ENCODE peak calls at places on chromosome 13, in ten cellular contexts. One of them, this sample, is unnamed.

GRCh38 chr13:19984430-19985218 is 26.1 kb downstream of the ZMYM2 start:
- DNase-seq in ecto neural progenitor cell: no peak
- DNase-seq in NB4: peak; percentile 64
- DNase-seq in CD4-positive, alpha-beta T cell: no peak
- DNase-seq in activated naive CD4-positive, alpha-beta T cell treated with anti-CD3 and anti-CD28 coated beads, Interleukin-2, amount 10 ng/mL, durations not matched to agents 7 days and 5 days: no peak
- DNase-seq in astrocyte: peak; percentile 35
- DNase-seq in activated CD4-positive, CD25-positive, alpha-beta regulatory T cell treated with anti-CD3 and anti-CD28 coated beads, Interleukin-2, amount 50 U/mL, for 16 hours: no peak
- DNase-seq in choroid plexus epithelial cell: peak; percentile 81
- DNase-seq in SW 1271: no peak
- DNase-seq in T-helper 2 cell: peak; percentile 2
- DNase-seq in this sample: peak; percentile 73

GRCh38 chr13:35210234-35210633 is 266.3 kb downstream of the MAB21L1 start:
- DNase-seq in ecto neural progenitor cell: no peak
- DNase-seq in NB4: no peak
- DNase-seq in CD4-positive, alpha-beta T cell: no peak
- DNase-seq in activated naive CD4-positive, alpha-beta T cell treated with anti-CD3 and anti-CD28 coated beads, Interleukin-2, amount 10 ng/mL, durations not matched to agents 7 days and 5 days: no peak
- DNase-seq in astrocyte: no peak
- DNase-seq in activated CD4-positive, CD25-positive, alpha-beta regulatory T cell treated with anti-CD3 and anti-CD28 coated beads, Interleukin-2, amount 50 U/mL, for 16 hours: no peak
- DNase-seq in choroid plexus epithelial cell: peak; percentile 33
- DNase-seq in SW 1271: no peak
- DNase-seq in T-helper 2 cell: no peak
- DNase-seq in this sample: peak; percentile 35

GRCh38 chr13:90594694-90595093 is 752.8 kb upstream of the MIR17HG start:
- DNase-seq in ecto neural progenitor cell: no peak
- DNase-seq in NB4: no peak
- DNase-seq in CD4-positive, alpha-beta T cell: no peak
- DNase-seq in activated naive CD4-positive, alpha-beta T cell treated with anti-CD3 and anti-CD28 coated beads, Interleukin-2, amount 10 ng/mL, durations not matched to agents 7 days and 5 days: no peak
- DNase-seq in astrocyte: peak; percentile 41
- DNase-seq in activated CD4-positive, CD25-positive, alpha-beta regulatory T cell treated with anti-CD3 and anti-CD28 coated beads, Interleukin-2, amount 50 U/mL, for 16 hours: no peak
- DNase-seq in choroid plexus epithelial cell: peak; percentile 71
- DNase-seq in SW 1271: no peak
- DNase-seq in T-helper 2 cell: no peak
- DNase-seq in this sample: peak; percentile 51

GRCh38 chr13:21478881-21479808 is 20.0 kb upstream of the ZDHHC20 start:
- DNase-seq in ecto neural progenitor cell: no peak
- DNase-seq in NB4: peak; percentile 83
- DNase-seq in CD4-positive, alpha-beta T cell: peak; percentile 32
- DNase-seq in activated naive CD4-positive, alpha-beta T cell treated with anti-CD3 and anti-CD28 coated beads, Interleukin-2, amount 10 ng/mL, durations not matched to agents 7 days and 5 days: peak; percentile 68
- DNase-seq in astrocyte: peak; percentile 53
- DNase-seq in activated CD4-positive, CD25-positive, alpha-beta regulatory T cell treated with anti-CD3 and anti-CD28 coated beads, Interleukin-2, amount 50 U/mL, for 16 hours: peak; percentile 36
- DNase-seq in choroid plexus epithelial cell: peak; percentile 88
- DNase-seq in SW 1271: no peak
- DNase-seq in T-helper 2 cell: peak; percentile 36
- DNase-seq in this sample: peak; percentile 88

GRCh38 chr13:102369303-102369702 is 32.5 kb downstream of the FGF14 start:
- DNase-seq in ecto neural progenitor cell: no peak
- DNase-seq in NB4: peak; percentile 9
- DNase-seq in CD4-positive, alpha-beta T cell: no peak
- DNase-seq in activated naive CD4-positive, alpha-beta T cell treated with anti-CD3 and anti-CD28 coated beads, Interleukin-2, amount 10 ng/mL, durations not matched to agents 7 days and 5 days: no peak
- DNase-seq in astrocyte: no peak
- DNase-seq in activated CD4-positive, CD25-positive, alpha-beta regulatory T cell treated with anti-CD3 and anti-CD28 coated beads, Interleukin-2, amount 50 U/mL, for 16 hours: no peak
- DNase-seq in choroid plexus epithelial cell: peak; percentile 2
- DNase-seq in SW 1271: no peak
- DNase-seq in T-helper 2 cell: no peak
- DNase-seq in this sample: peak; percentile 2

GRCh38 chr13:23987331-23987730 is 90.0 kb upstream of the C1QTNF9B start:
- DNase-seq in ecto neural progenitor cell: no peak
- DNase-seq in NB4: no peak
- DNase-seq in CD4-positive, alpha-beta T cell: no peak
- DNase-seq in activated naive CD4-positive, alpha-beta T cell treated with anti-CD3 and anti-CD28 coated beads, Interleukin-2, amount 10 ng/mL, durations not matched to agents 7 days and 5 days: no peak
- DNase-seq in astrocyte: peak; percentile 56
- DNase-seq in activated CD4-positive, CD25-positive, alpha-beta regulatory T cell treated with anti-CD3 and anti-CD28 coated beads, Interleukin-2, amount 50 U/mL, for 16 hours: no peak
- DNase-seq in choroid plexus epithelial cell: peak; percentile 76
- DNase-seq in SW 1271: no peak
- DNase-seq in T-helper 2 cell: no peak
- DNase-seq in this sample: peak; percentile 61

GRCh38 chr13:25860862-25861261 is 191.0 kb downstream of the SHISA2 start:
- DNase-seq in ecto neural progenitor cell: no peak
- DNase-seq in NB4: no peak
- DNase-seq in CD4-positive, alpha-beta T cell: no peak
- DNase-seq in activated naive CD4-positive, alpha-beta T cell treated with anti-CD3 and anti-CD28 coated beads, Interleukin-2, amount 10 ng/mL, durations not matched to agents 7 days and 5 days: no peak
- DNase-seq in astrocyte: peak; percentile 81
- DNase-seq in activated CD4-positive, CD25-positive, alpha-beta regulatory T cell treated with anti-CD3 and anti-CD28 coated beads, Interleukin-2, amount 50 U/mL, for 16 hours: no peak
- DNase-seq in choroid plexus epithelial cell: peak; percentile 87
- DNase-seq in SW 1271: no peak
- DNase-seq in T-helper 2 cell: no peak
- DNase-seq in this sample: peak; percentile 16

GRCh38 chr13:29905845-29906244 is 55.4 kb upstream of the UBL3 start:
- DNase-seq in ecto neural progenitor cell: no peak
- DNase-seq in NB4: peak; percentile 86
- DNase-seq in CD4-positive, alpha-beta T cell: no peak
- DNase-seq in activated naive CD4-positive, alpha-beta T cell treated with anti-CD3 and anti-CD28 coated beads, Interleukin-2, amount 10 ng/mL, durations not matched to agents 7 days and 5 days: no peak
- DNase-seq in astrocyte: peak; percentile 66
- DNase-seq in activated CD4-positive, CD25-positive, alpha-beta regulatory T cell treated with anti-CD3 and anti-CD28 coated beads, Interleukin-2, amount 50 U/mL, for 16 hours: no peak
- DNase-seq in choroid plexus epithelial cell: peak; percentile 77
- DNase-seq in SW 1271: no peak
- DNase-seq in T-helper 2 cell: no peak
- DNase-seq in this sample: peak; percentile 76

GRCh38 chr13:34085199-34085598 is 267.2 kb downstream of the RFC3 start:
- DNase-seq in ecto neural progenitor cell: no peak
- DNase-seq in NB4: no peak
- DNase-seq in CD4-positive, alpha-beta T cell: no peak
- DNase-seq in activated naive CD4-positive, alpha-beta T cell treated with anti-CD3 and anti-CD28 coated beads, Interleukin-2, amount 10 ng/mL, durations not matched to agents 7 days and 5 days: no peak
- DNase-seq in astrocyte: no peak
- DNase-seq in activated CD4-positive, CD25-positive, alpha-beta regulatory T cell treated with anti-CD3 and anti-CD28 coated beads, Interleukin-2, amount 50 U/mL, for 16 hours: no peak
- DNase-seq in choroid plexus epithelial cell: no peak
- DNase-seq in SW 1271: no peak
- DNase-seq in T-helper 2 cell: no peak
- DNase-seq in this sample: no peak

GRCh38 chr13:28301839-28302238 is 163.5 kb downstream of the PAN3 start:
- DNase-seq in ecto neural progenitor cell: no peak
- DNase-seq in NB4: no peak
- DNase-seq in CD4-positive, alpha-beta T cell: no peak
- DNase-seq in activated naive CD4-positive, alpha-beta T cell treated with anti-CD3 and anti-CD28 coated beads, Interleukin-2, amount 10 ng/mL, durations not matched to agents 7 days and 5 days: no peak
- DNase-seq in astrocyte: no peak
- DNase-seq in activated CD4-positive, CD25-positive, alpha-beta regulatory T cell treated with anti-CD3 and anti-CD28 coated beads, Interleukin-2, amount 50 U/mL, for 16 hours: no peak
- DNase-seq in choroid plexus epithelial cell: no peak
- DNase-seq in SW 1271: no peak
- DNase-seq in T-helper 2 cell: no peak
- DNase-seq in this sample: no peak

GRCh38 chr13:95573226-95573625 is 20.7 kb downstream of the CLDN10 start:
- DNase-seq in ecto neural progenitor cell: no peak
- DNase-seq in NB4: no peak
- DNase-seq in CD4-positive, alpha-beta T cell: no peak
- DNase-seq in activated naive CD4-positive, alpha-beta T cell treated with anti-CD3 and anti-CD28 coated beads, Interleukin-2, amount 10 ng/mL, durations not matched to agents 7 days and 5 days: no peak
- DNase-seq in astrocyte: no peak
- DNase-seq in activated CD4-positive, CD25-positive, alpha-beta regulatory T cell treated with anti-CD3 and anti-CD28 coated beads, Interleukin-2, amount 50 U/mL, for 16 hours: no peak
- DNase-seq in choroid plexus epithelial cell: peak; percentile 48
- DNase-seq in SW 1271: no peak
- DNase-seq in T-helper 2 cell: no peak
- DNase-seq in this sample: peak; percentile 73

GRCh38 chr13:37326319-37326718 is 220.9 kb upstream of the CSNK1A1L start:
- DNase-seq in ecto neural progenitor cell: no peak
- DNase-seq in NB4: no peak
- DNase-seq in CD4-positive, alpha-beta T cell: no peak
- DNase-seq in activated naive CD4-positive, alpha-beta T cell treated with anti-CD3 and anti-CD28 coated beads, Interleukin-2, amount 10 ng/mL, durations not matched to agents 7 days and 5 days: no peak
- DNase-seq in astrocyte: no peak
- DNase-seq in activated CD4-positive, CD25-positive, alpha-beta regulatory T cell treated with anti-CD3 and anti-CD28 coated beads, Interleukin-2, amount 50 U/mL, for 16 hours: no peak
- DNase-seq in choroid plexus epithelial cell: peak; percentile 34
- DNase-seq in SW 1271: no peak
- DNase-seq in T-helper 2 cell: no peak
- DNase-seq in this sample: peak; percentile 40

GRCh38 chr13:57636811-57637210 is 5.3 kb downstream of the PCDH17 start:
- DNase-seq in ecto neural progenitor cell: no peak
- DNase-seq in NB4: no peak
- DNase-seq in CD4-positive, alpha-beta T cell: no peak
- DNase-seq in activated naive CD4-positive, alpha-beta T cell treated with anti-CD3 and anti-CD28 coated beads, Interleukin-2, amount 10 ng/mL, durations not matched to agents 7 days and 5 days: no peak
- DNase-seq in astrocyte: no peak
- DNase-seq in activated CD4-positive, CD25-positive, alpha-beta regulatory T cell treated with anti-CD3 and anti-CD28 coated beads, Interleukin-2, amount 50 U/mL, for 16 hours: no peak
- DNase-seq in choroid plexus epithelial cell: no peak
- DNase-seq in SW 1271: no peak
- DNase-seq in T-helper 2 cell: no peak
- DNase-seq in this sample: no peak

GRCh38 chr13:76622336-76623045 is 263.7 kb downstream of the KCTD12 start:
- DNase-seq in ecto neural progenitor cell: no peak
- DNase-seq in NB4: no peak
- DNase-seq in CD4-positive, alpha-beta T cell: no peak
- DNase-seq in activated naive CD4-positive, alpha-beta T cell treated with anti-CD3 and anti-CD28 coated beads, Interleukin-2, amount 10 ng/mL, durations not matched to agents 7 days and 5 days: no peak
- DNase-seq in astrocyte: no peak
- DNase-seq in activated CD4-positive, CD25-positive, alpha-beta regulatory T cell treated with anti-CD3 and anti-CD28 coated beads, Interleukin-2, amount 50 U/mL, for 16 hours: no peak
- DNase-seq in choroid plexus epithelial cell: peak; percentile 82
- DNase-seq in SW 1271: no peak
- DNase-seq in T-helper 2 cell: no peak
- DNase-seq in this sample: peak; percentile 58

GRCh38 chr13:85040176-85040660 is 759.0 kb downstream of the SLITRK6 start:
- DNase-seq in ecto neural progenitor cell: no peak
- DNase-seq in NB4: no peak
- DNase-seq in CD4-positive, alpha-beta T cell: no peak
- DNase-seq in activated naive CD4-positive, alpha-beta T cell treated with anti-CD3 and anti-CD28 coated beads, Interleukin-2, amount 10 ng/mL, durations not matched to agents 7 days and 5 days: no peak
- DNase-seq in astrocyte: no peak
- DNase-seq in activated CD4-positive, CD25-positive, alpha-beta regulatory T cell treated with anti-CD3 and anti-CD28 coated beads, Interleukin-2, amount 50 U/mL, for 16 hours: no peak
- DNase-seq in choroid plexus epithelial cell: no peak
- DNase-seq in SW 1271: no peak
- DNase-seq in T-helper 2 cell: no peak
- DNase-seq in this sample: no peak

GRCh38 chr13:46032341-46032740 is 20.2 kb downstream of the ZC3H13 start:
- DNase-seq in ecto neural progenitor cell: no peak
- DNase-seq in NB4: no peak
- DNase-seq in CD4-positive, alpha-beta T cell: no peak
- DNase-seq in activated naive CD4-positive, alpha-beta T cell treated with anti-CD3 and anti-CD28 coated beads, Interleukin-2, amount 10 ng/mL, durations not matched to agents 7 days and 5 days: no peak
- DNase-seq in astrocyte: no peak
- DNase-seq in activated CD4-positive, CD25-positive, alpha-beta regulatory T cell treated with anti-CD3 and anti-CD28 coated beads, Interleukin-2, amount 50 U/mL, for 16 hours: no peak
- DNase-seq in choroid plexus epithelial cell: peak; percentile 14
- DNase-seq in SW 1271: no peak
- DNase-seq in T-helper 2 cell: no peak
- DNase-seq in this sample: no peak

GRCh38 chr13:81686877-81687276 is 1346.0 kb upstream of the SPRY2 start:
- DNase-seq in ecto neural progenitor cell: no peak
- DNase-seq in NB4: no peak
- DNase-seq in CD4-positive, alpha-beta T cell: no peak
- DNase-seq in activated naive CD4-positive, alpha-beta T cell treated with anti-CD3 and anti-CD28 coated beads, Interleukin-2, amount 10 ng/mL, durations not matched to agents 7 days and 5 days: no peak
- DNase-seq in astrocyte: no peak
- DNase-seq in activated CD4-positive, CD25-positive, alpha-beta regulatory T cell treated with anti-CD3 and anti-CD28 coated beads, Interleukin-2, amount 50 U/mL, for 16 hours: no peak
- DNase-seq in choroid plexus epithelial cell: peak; percentile 48
- DNase-seq in SW 1271: no peak
- DNase-seq in T-helper 2 cell: no peak
- DNase-seq in this sample: peak; percentile 0

GRCh38 chr13:77678691-77679090 is 18.8 kb upstream of the SLAIN1 start:
- DNase-seq in ecto neural progenitor cell: no peak
- DNase-seq in NB4: no peak
- DNase-seq in CD4-positive, alpha-beta T cell: no peak
- DNase-seq in activated naive CD4-positive, alpha-beta T cell treated with anti-CD3 and anti-CD28 coated beads, Interleukin-2, amount 10 ng/mL, durations not matched to agents 7 days and 5 days: no peak
- DNase-seq in astrocyte: no peak
- DNase-seq in activated CD4-positive, CD25-positive, alpha-beta regulatory T cell treated with anti-CD3 and anti-CD28 coated beads, Interleukin-2, amount 50 U/mL, for 16 hours: no peak
- DNase-seq in choroid plexus epithelial cell: no peak
- DNase-seq in SW 1271: no peak
- DNase-seq in T-helper 2 cell: no peak
- DNase-seq in this sample: no peak

GRCh38 chr13:77388944-77389616 is 62.2 kb upstream of the MYCBP2 start:
- DNase-seq in ecto neural progenitor cell: no peak
- DNase-seq in NB4: peak; percentile 32
- DNase-seq in CD4-positive, alpha-beta T cell: no peak
- DNase-seq in activated naive CD4-positive, alpha-beta T cell treated with anti-CD3 and anti-CD28 coated beads, Interleukin-2, amount 10 ng/mL, durations not matched to agents 7 days and 5 days: no peak
- DNase-seq in astrocyte: no peak
- DNase-seq in activated CD4-positive, CD25-positive, alpha-beta regulatory T cell treated with anti-CD3 and anti-CD28 coated beads, Interleukin-2, amount 50 U/mL, for 16 hours: no peak
- DNase-seq in choroid plexus epithelial cell: no peak
- DNase-seq in SW 1271: no peak
- DNase-seq in T-helper 2 cell: no peak
- DNase-seq in this sample: no peak

GRCh38 chr13:23642110-23642509 is 71.9 kb downstream of the TNFRSF19 start:
- DNase-seq in ecto neural progenitor cell: no peak
- DNase-seq in NB4: no peak
- DNase-seq in CD4-positive, alpha-beta T cell: no peak
- DNase-seq in activated naive CD4-positive, alpha-beta T cell treated with anti-CD3 and anti-CD28 coated beads, Interleukin-2, amount 10 ng/mL, durations not matched to agents 7 days and 5 days: no peak
- DNase-seq in astrocyte: peak; percentile 65
- DNase-seq in activated CD4-positive, CD25-positive, alpha-beta regulatory T cell treated with anti-CD3 and anti-CD28 coated beads, Interleukin-2, amount 50 U/mL, for 16 hours: no peak
- DNase-seq in choroid plexus epithelial cell: no peak
- DNase-seq in SW 1271: no peak
- DNase-seq in T-helper 2 cell: no peak
- DNase-seq in this sample: no peak

GRCh38 chr13:99796175-99796819 is 175.3 kb downstream of the ZIC5 start:
- DNase-seq in ecto neural progenitor cell: peak; percentile 75
- DNase-seq in NB4: peak; percentile 66
- DNase-seq in CD4-positive, alpha-beta T cell: no peak
- DNase-seq in activated naive CD4-positive, alpha-beta T cell treated with anti-CD3 and anti-CD28 coated beads, Interleukin-2, amount 10 ng/mL, durations not matched to agents 7 days and 5 days: peak; percentile 68
- DNase-seq in astrocyte: peak; percentile 10
- DNase-seq in activated CD4-positive, CD25-positive, alpha-beta regulatory T cell treated with anti-CD3 and anti-CD28 coated beads, Interleukin-2, amount 50 U/mL, for 16 hours: no peak
- DNase-seq in choroid plexus epithelial cell: peak; percentile 57
- DNase-seq in SW 1271: no peak
- DNase-seq in T-helper 2 cell: no peak
- DNase-seq in this sample: peak; percentile 30

GRCh38 chr13:87680298-87680697 is 9.1 kb downstream of the SLITRK5 start:
- DNase-seq in ecto neural progenitor cell: no peak
- DNase-seq in NB4: no peak
- DNase-seq in CD4-positive, alpha-beta T cell: no peak
- DNase-seq in activated naive CD4-positive, alpha-beta T cell treated with anti-CD3 and anti-CD28 coated beads, Interleukin-2, amount 10 ng/mL, durations not matched to agents 7 days and 5 days: no peak
- DNase-seq in astrocyte: no peak
- DNase-seq in activated CD4-positive, CD25-positive, alpha-beta regulatory T cell treated with anti-CD3 and anti-CD28 coated beads, Interleukin-2, amount 50 U/mL, for 16 hours: no peak
- DNase-seq in choroid plexus epithelial cell: no peak
- DNase-seq in SW 1271: no peak
- DNase-seq in T-helper 2 cell: no peak
- DNase-seq in this sample: no peak

GRCh38 chr13:44259045-44260042 is 114.3 kb upstream of the SERP2 start:
- DNase-seq in ecto neural progenitor cell: no peak
- DNase-seq in NB4: peak; percentile 95
- DNase-seq in CD4-positive, alpha-beta T cell: peak; percentile 67
- DNase-seq in activated naive CD4-positive, alpha-beta T cell treated with anti-CD3 and anti-CD28 coated beads, Interleukin-2, amount 10 ng/mL, durations not matched to agents 7 days and 5 days: peak; percentile 67
- DNase-seq in astrocyte: peak; percentile 69
- DNase-seq in activated CD4-positive, CD25-positive, alpha-beta regulatory T cell treated with anti-CD3 and anti-CD28 coated beads, Interleukin-2, amount 50 U/mL, for 16 hours: peak; percentile 67
- DNase-seq in choroid plexus epithelial cell: peak; percentile 48
- DNase-seq in SW 1271: no peak
- DNase-seq in T-helper 2 cell: peak; percentile 20
- DNase-seq in this sample: peak; percentile 65

GRCh38 chr13:28494537-28494860 is 429 bp downstream of the FLT1 start:
- DNase-seq in ecto neural progenitor cell: no peak
- DNase-seq in NB4: peak; percentile 31
- DNase-seq in CD4-positive, alpha-beta T cell: no peak
- DNase-seq in activated naive CD4-positive, alpha-beta T cell treated with anti-CD3 and anti-CD28 coated beads, Interleukin-2, amount 10 ng/mL, durations not matched to agents 7 days and 5 days: peak; percentile 28
- DNase-seq in astrocyte: no peak
- DNase-seq in activated CD4-positive, CD25-positive, alpha-beta regulatory T cell treated with anti-CD3 and anti-CD28 coated beads, Interleukin-2, amount 50 U/mL, for 16 hours: no peak
- DNase-seq in choroid plexus epithelial cell: no peak
- DNase-seq in SW 1271: no peak
- DNase-seq in T-helper 2 cell: no peak
- DNase-seq in this sample: peak; percentile 31

GRCh38 chr13:90868321-90868920 is 479.1 kb upstream of the MIR17HG start:
- DNase-seq in ecto neural progenitor cell: no peak
- DNase-seq in NB4: peak; percentile 37
- DNase-seq in CD4-positive, alpha-beta T cell: no peak
- DNase-seq in activated naive CD4-positive, alpha-beta T cell treated with anti-CD3 and anti-CD28 coated beads, Interleukin-2, amount 10 ng/mL, durations not matched to agents 7 days and 5 days: no peak
- DNase-seq in astrocyte: peak; percentile 10
- DNase-seq in activated CD4-positive, CD25-positive, alpha-beta regulatory T cell treated with anti-CD3 and anti-CD28 coated beads, Interleukin-2, amount 50 U/mL, for 16 hours: no peak
- DNase-seq in choroid plexus epithelial cell: peak; percentile 62
- DNase-seq in SW 1271: no peak
- DNase-seq in T-helper 2 cell: no peak
- DNase-seq in this sample: peak; percentile 45

GRCh38 chr13:110055089-110055488 is 251.9 kb downstream of the COL4A1 start:
- DNase-seq in ecto neural progenitor cell: no peak
- DNase-seq in NB4: no peak
- DNase-seq in CD4-positive, alpha-beta T cell: no peak
- DNase-seq in activated naive CD4-positive, alpha-beta T cell treated with anti-CD3 and anti-CD28 coated beads, Interleukin-2, amount 10 ng/mL, durations not matched to agents 7 days and 5 days: no peak
- DNase-seq in astrocyte: peak; percentile 75
- DNase-seq in activated CD4-positive, CD25-positive, alpha-beta regulatory T cell treated with anti-CD3 and anti-CD28 coated beads, Interleukin-2, amount 50 U/mL, for 16 hours: no peak
- DNase-seq in choroid plexus epithelial cell: peak; percentile 83
- DNase-seq in SW 1271: no peak
- DNase-seq in T-helper 2 cell: no peak
- DNase-seq in this sample: no peak

GRCh38 chr13:30607908-30608307 is 9.8 kb upstream of the USPL1 start:
- DNase-seq in ecto neural progenitor cell: no peak
- DNase-seq in NB4: peak; percentile 59
- DNase-seq in CD4-positive, alpha-beta T cell: peak; percentile 69
- DNase-seq in activated naive CD4-positive, alpha-beta T cell treated with anti-CD3 and anti-CD28 coated beads, Interleukin-2, amount 10 ng/mL, durations not matched to agents 7 days and 5 days: peak; percentile 79
- DNase-seq in astrocyte: no peak
- DNase-seq in activated CD4-positive, CD25-positive, alpha-beta regulatory T cell treated with anti-CD3 and anti-CD28 coated beads, Interleukin-2, amount 50 U/mL, for 16 hours: peak; percentile 56
- DNase-seq in choroid plexus epithelial cell: no peak
- DNase-seq in SW 1271: no peak
- DNase-seq in T-helper 2 cell: peak; percentile 84
- DNase-seq in this sample: peak; percentile 60

GRCh38 chr13:84137292-84137691 is 255.0 kb upstream of the SLITRK1 start:
- DNase-seq in ecto neural progenitor cell: no peak
- DNase-seq in NB4: peak; percentile 62
- DNase-seq in CD4-positive, alpha-beta T cell: peak; percentile 53
- DNase-seq in activated naive CD4-positive, alpha-beta T cell treated with anti-CD3 and anti-CD28 coated beads, Interleukin-2, amount 10 ng/mL, durations not matched to agents 7 days and 5 days: peak; percentile 77
- DNase-seq in astrocyte: peak; percentile 37
- DNase-seq in activated CD4-positive, CD25-positive, alpha-beta regulatory T cell treated with anti-CD3 and anti-CD28 coated beads, Interleukin-2, amount 50 U/mL, for 16 hours: peak; percentile 9
- DNase-seq in choroid plexus epithelial cell: peak; percentile 14
- DNase-seq in SW 1271: no peak
- DNase-seq in T-helper 2 cell: peak; percentile 78
- DNase-seq in this sample: no peak

This sample was measured in cardiac fibroblast.